ENCODE peak calls at places on chromosomes 7 and 10, in six cellular contexts. J is cardiac fibroblast, W is heart right ventricle, I is BJ, L is NB4, K is right lobe of liver. R is an unnamed sample.

GRCh38 chr10:36538945-36539586 is 586.3 kb upstream of the ANKRD30A start:
- DNase-seq in J (peak), W (peak), I (peak), L (peak), K (no peak), R (peak)

GRCh38 chr10:18100664-18101063 is 39.6 kb upstream of the CACNB2 start:
- DNase-seq in J (no peak), W (no peak), I (no peak), L (peak), K (no peak), R (no peak)

GRCh38 chr10:110774069-110775021 is 97.4 kb upstream of the PDCD4 start:
- DNase-seq in J (peak), W (no peak), I (peak), L (peak), K (no peak), R (peak)

GRCh38 chr10:63744060-63744941 is 223.1 kb downstream of the REEP3 start:
- DNase-seq in J (peak), W (no peak), I (peak), L (no peak), K (no peak), R (no peak)

GRCh38 chr7:2431260-2431867 is 28.0 kb downstream of the CHST12 start:
- DNase-seq in J (no peak), W (no peak), I (no peak), L (peak), K (no peak), R (no peak)

GRCh38 chr10:86960003-86960862 is 1.8 kb downstream of the SNCG start:
- DNase-seq in J (peak), W (peak), I (no peak), L (peak), K (no peak), R (peak)

GRCh38 chr7:29556405-29557195 is 7.0 kb upstream of the PRR15 start:
- DNase-seq in J (no peak), W (no peak), I (no peak), L (peak), K (no peak), R (no peak)

GRCh38 chr10:12533151-12533550 is 183.8 kb downstream of the CAMK1D start:
- DNase-seq in J (peak), W (no peak), I (no peak), L (no peak), K (no peak), R (peak)

GRCh38 chr7:70698219-70698832 is 433.6 kb upstream of the GALNT17 start:
- DNase-seq in J (peak), W (peak), I (no peak), L (peak), K (no peak), R (no peak)

GRCh38 chr7:28587211-28587610 is 174.9 kb downstream of the CREB5 start:
- DNase-seq in J (no peak), W (no peak), I (no peak), L (no peak), K (no peak), R (peak)

GRCh38 chr7:51129527-51130472 is 186.8 kb downstream of the COBL start:
- DNase-seq in J (no peak), W (no peak), I (no peak), L (no peak), K (no peak), R (no peak)

GRCh38 chr7:6375346-6376101 is 72.2 kb downstream of the DAGLB start:
- DNase-seq in J (peak), W (no peak), I (no peak), L (peak), K (no peak), R (no peak)

GRCh38 chr10:20624642-20625041 is 272.5 kb downstream of the NEBL start:
- DNase-seq in J (peak), W (peak), I (no peak), L (no peak), K (no peak), R (no peak)

GRCh38 chr7:91565499-91566331 is 301.5 kb downstream of the FZD1 start:
- DNase-seq in J (no peak), W (no peak), I (no peak), L (no peak), K (peak), R (peak)

GRCh38 chr7:7536396-7537019 is 835 bp upstream of the COL28A1 start:
- DNase-seq in J (no peak), W (no peak), I (no peak), L (no peak), K (no peak), R (no peak)

GRCh38 chr10:28014651-28015050 is 15.8 kb upstream of the ODAD2 start:
- DNase-seq in J (no peak), W (no peak), I (no peak), L (no peak), K (no peak), R (no peak)

GRCh38 chr7:28533731-28534531 is 121.6 kb downstream of the CREB5 start:
- DNase-seq in J (peak), W (peak), I (no peak), L (no peak), K (no peak), R (peak)

GRCh38 chr10:122955892-122956291 is 1.9 kb upstream of the C10orf88 start:
- DNase-seq in J (no peak), W (no peak), I (no peak), L (no peak), K (no peak), R (no peak)

GRCh38 chr7:102843850-102844249 is 69.0 kb upstream of the LRRC17 start:
- DNase-seq in J (no peak), W (no peak), I (no peak), L (peak), K (no peak), R (no peak)

GRCh38 chr10:3123571-3124411 is 48.8 kb downstream of the PITRM1 start:
- DNase-seq in J (no peak), W (peak), I (no peak), L (no peak), K (no peak), R (no peak)

GRCh38 chr10:73553316-73553715 is 37.8 kb downstream of the USP54 start:
- DNase-seq in J (no peak), W (no peak), I (no peak), L (no peak), K (no peak), R (no peak)

GRCh38 chr7:159067870-159068787 is 76.5 kb downstream of the VIPR2 start:
- DNase-seq in J (peak), W (peak), I (no peak), L (peak), K (no peak), R (no peak)

GRCh38 chr10:89063465-89063864 is 72.9 kb downstream of the FAS start:
- DNase-seq in J (no peak), W (no peak), I (no peak), L (no peak), K (no peak), R (no peak)

GRCh38 chr10:70509376-70509775 is 30.8 kb downstream of the PALD1 start:
- DNase-seq in J (no peak), W (no peak), I (no peak), L (no peak), K (no peak), R (no peak)

GRCh38 chr10:121070257-121070656 is 219.1 kb downstream of the WDR11 start:
- DNase-seq in J (no peak), W (no peak), I (no peak), L (peak), K (no peak), R (no peak)

GRCh38 chr7:16916733-16917132 is 35.0 kb upstream of the AGR3 start:
- DNase-seq in J (no peak), W (no peak), I (no peak), L (no peak), K (no peak), R (no peak)

GRCh38 chr7:95365151-95365550 is 31.0 kb downstream of the PON3 start:
- DNase-seq in J (no peak), W (no peak), I (no peak), L (no peak), K (no peak), R (no peak)

GRCh38 chr7:80350430-80350829 is 161.4 kb downstream of the GNAT3 start:
- DNase-seq in J (no peak), W (no peak), I (no peak), L (no peak), K (no peak), R (no peak)

GRCh38 chr10:62543566-62543965 is 169.4 kb downstream of the ZNF365 start:
- DNase-seq in J (peak), W (no peak), I (no peak), L (no peak), K (no peak), R (no peak)

GRCh38 chr7:73809454-73810090 is 21.2 kb upstream of the CLDN4 start:
- DNase-seq in J (no peak), W (no peak), I (no peak), L (no peak), K (no peak), R (no peak)

GRCh38 chr10:15325243-15326002 is 45.7 kb downstream of the FAM171A1 start:
- DNase-seq in J (peak), W (peak), I (no peak), L (peak), K (no peak), R (peak)
- H3K4me3 ChIP-seq in J (no peak), W (no peak), I (no peak), L (no peak), K (no peak), R (no peak)

GRCh38 chr10:78802406-78802805 is 266.4 kb upstream of the ZMIZ1 start:
- DNase-seq in J (no peak), W (no peak), I (no peak), L (no peak), K (no peak), R (no peak)
- H3K4me3 ChIP-seq in J (no peak), W (no peak), I (no peak), L (no peak), K (no peak), R (no peak)

DNA sequence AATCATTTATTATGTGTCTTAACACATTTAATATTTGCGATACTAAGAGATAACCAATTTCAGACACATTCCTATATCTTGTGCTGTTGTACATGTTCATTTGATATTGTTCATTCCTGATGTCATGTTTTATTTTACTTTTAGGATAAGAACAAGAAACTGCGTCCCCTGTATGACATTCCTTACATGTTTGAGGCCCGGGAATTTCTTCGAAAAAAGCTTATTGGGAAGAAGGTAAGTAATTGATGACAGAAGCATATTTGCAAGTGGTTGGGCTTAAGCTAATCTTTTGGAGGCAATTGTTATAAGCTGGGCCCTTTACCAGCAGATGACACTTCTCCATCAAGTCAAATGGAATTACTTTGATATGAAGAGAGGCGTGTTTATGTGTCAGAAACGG is 155.3 kb downstream of the SND1 start:
- DNase-seq in J (no peak), W (no peak), I (no peak), L (no peak), K (no peak), R (no peak)
- H3K4me3 ChIP-seq in J (no peak), W (no peak), I (no peak), L (no peak), K (no peak), R (no peak)

GRCh38 chr10:100370561-100370975 is 23.5 kb downstream of the SCD start:
- DNase-seq in J (no peak), W (no peak), I (no peak), L (peak), K (peak), R (peak)

GRCh38 chr10:100374137-100374655 is 27.2 kb downstream of the SCD start:
- DNase-seq in J (no peak), W (no peak), I (no peak), L (no peak), K (no peak), R (no peak)

GRCh38 chr10:100370976-100371706 is 24.1 kb downstream of the SCD start:
- DNase-seq in J (peak), W (peak), I (no peak), L (peak), K (peak), R (peak)

GRCh38 chr10:100373298-100374136 is 26.5 kb downstream of the SCD start:
- DNase-seq in J (peak), W (peak), I (peak), L (peak), K (peak), R (peak)

DNA sequence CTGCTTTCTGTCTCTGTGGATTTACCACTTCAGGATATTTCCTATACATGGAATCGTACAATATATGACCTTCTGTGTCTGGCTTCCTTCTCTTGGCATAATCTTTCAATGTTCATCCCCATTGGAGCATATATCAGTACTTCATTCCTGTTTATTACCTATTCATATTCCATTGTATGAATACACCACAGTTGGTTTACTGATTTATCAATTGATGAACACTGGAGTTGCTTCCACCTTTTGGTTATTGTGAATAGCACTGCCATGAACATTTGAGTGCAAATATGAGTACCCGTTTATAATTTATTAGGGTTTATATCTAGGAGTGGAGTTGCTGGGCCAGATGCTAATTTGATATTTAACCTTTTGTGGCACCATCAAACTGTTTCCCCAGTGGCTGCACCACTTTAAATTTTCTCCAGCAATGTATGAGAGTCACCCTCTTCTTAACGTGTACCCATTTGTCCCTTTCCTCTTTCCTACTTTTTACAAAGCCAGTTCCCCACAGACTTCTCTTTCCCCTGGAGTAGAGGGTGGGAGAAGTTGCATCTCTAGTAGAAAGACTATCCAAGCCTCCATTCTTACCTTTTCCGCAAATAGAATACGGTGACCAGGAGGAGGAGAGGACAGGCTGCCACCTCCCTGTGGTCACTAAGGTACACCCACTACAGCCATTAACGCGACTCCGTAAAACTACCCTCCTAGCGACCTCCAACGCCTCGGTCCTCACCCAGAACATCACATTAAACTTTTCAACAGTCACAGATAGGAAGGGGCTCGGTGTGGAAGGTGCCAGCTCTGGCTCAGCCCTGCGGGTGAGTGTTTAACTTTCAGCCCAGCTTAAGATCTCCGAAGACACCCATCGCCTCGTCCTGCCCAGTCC is 25.6 kb downstream of the SCD start:
- DNase-seq in J (no peak), W (no peak), I (no peak), L (no peak), K (no peak), R (no peak)
- H3K4me3 ChIP-seq in J (peak), W (peak), I (peak), L (peak), K (peak), R (peak)

GRCh38 chr7:46545790-46546189 is 624.7 kb upstream of the IGFBP3 start:
- DNase-seq in J (peak), W (no peak), I (no peak), L (no peak), K (no peak), R (no peak)
- H3K4me3 ChIP-seq in J (no peak), W (no peak), I (no peak), L (no peak), K (no peak), R (no peak)

GRCh38 chr10:43396928-43397624 is 11.9 kb downstream of the HNRNPF start:
- DNase-seq in J (peak), W (peak), I (no peak), L (peak), K (peak), R (no peak)

GRCh38 chr10:43396061-43396927 is 12.7 kb downstream of the HNRNPF start:
- DNase-seq in J (peak), W (peak), I (no peak), L (peak), K (peak), R (no peak)

GRCh38 chr10:43399911-43400310 is 9.1 kb downstream of the HNRNPF start:
- DNase-seq in J (no peak), W (no peak), I (no peak), L (no peak), K (no peak), R (no peak)

GRCh38 chr10:43401627-43402026 is 7.4 kb downstream of the HNRNPF start:
- DNase-seq in J (no peak), W (no peak), I (no peak), L (no peak), K (no peak), R (no peak)

GRCh38 chr10:43398939-43399871 is 9.8 kb downstream of the HNRNPF start:
- DNase-seq in J (peak), W (no peak), I (no peak), L (peak), K (no peak), R (no peak)
- H3K4me3 ChIP-seq in J (no peak), W (no peak), I (no peak), L (peak), K (peak), R (no peak)

DNA sequence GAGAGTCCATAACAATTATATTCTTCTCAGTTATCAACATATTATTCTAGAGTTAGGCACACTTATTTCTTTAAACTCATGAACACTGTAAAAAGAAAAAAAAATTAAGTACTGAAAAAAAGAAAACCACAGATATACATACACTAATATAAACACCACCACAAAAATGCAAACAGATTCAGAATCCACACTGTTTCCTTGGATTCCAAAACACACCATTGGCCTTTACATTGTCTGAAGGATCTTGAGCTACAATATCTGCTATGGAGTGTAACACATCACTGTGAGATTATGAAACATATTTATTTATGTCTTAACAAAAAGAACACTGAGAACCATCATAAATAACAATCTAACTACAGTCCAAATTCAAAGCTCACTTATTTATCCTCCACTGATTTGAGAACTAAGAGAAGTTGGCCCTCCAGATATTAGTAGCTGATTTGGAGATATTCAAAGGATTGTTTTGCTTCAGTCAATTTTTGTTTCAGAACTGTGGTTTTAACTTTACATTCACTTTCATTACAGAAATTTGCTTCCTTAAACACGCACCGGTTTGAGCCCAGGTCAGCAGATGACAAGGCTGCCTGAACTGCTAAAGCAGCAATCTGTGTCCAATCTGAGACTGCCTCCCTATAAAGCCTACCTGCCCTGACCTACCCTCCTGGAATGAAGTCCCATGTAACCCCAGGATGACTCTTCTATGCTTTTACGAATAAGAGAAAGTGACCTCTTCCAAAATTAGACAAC is 47.0 kb upstream of the CDK1 start:
- DNase-seq in J (no peak), W (no peak), I (no peak), L (no peak), K (no peak), R (no peak)
- H3K4me3 ChIP-seq in J (no peak), W (no peak), I (no peak), L (no peak), K (no peak), R (no peak)

GRCh38 chr10:76329891-76330575 is 898.6 kb downstream of the LRMDA start:
- DNase-seq in J (peak), W (no peak), I (no peak), L (no peak), K (no peak), R (peak)
- H3K4me3 ChIP-seq in J (no peak), W (no peak), I (no peak), L (no peak), K (no peak), R (no peak)

GRCh38 chr10:74599676-74600075 is 226.7 kb upstream of the KAT6B start:
- DNase-seq in J (no peak), W (no peak), I (no peak), L (no peak), K (no peak), R (no peak)
- H3K4me3 ChIP-seq in J (no peak), W (no peak), I (no peak), L (no peak), K (no peak), R (no peak)

DNA sequence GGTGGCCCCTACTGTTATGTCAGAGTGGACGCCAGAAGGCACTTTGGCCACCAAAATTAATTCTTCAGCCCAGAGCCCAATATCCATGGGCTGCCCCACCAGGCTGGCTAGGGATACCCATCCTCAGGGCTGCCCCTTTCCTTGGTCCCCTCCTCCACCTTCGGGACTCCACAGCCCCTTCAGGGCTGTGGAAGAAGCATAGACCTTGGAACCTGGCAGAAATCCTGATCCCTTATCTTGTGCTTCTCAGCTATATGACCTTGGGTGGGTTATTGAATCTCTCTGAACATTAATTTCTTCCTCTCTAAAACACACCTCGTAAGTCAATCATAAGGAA is 499 bp upstream of the TMUB1 start:
- DNase-seq in J (no peak), W (no peak), I (no peak), L (no peak), K (no peak), R (no peak)
- H3K4me3 ChIP-seq in J (peak), W (peak), I (peak), L (peak), K (peak), R (peak)